ENCODE peak calls at places on chromosomes 12 and 14, in eight cellular contexts. B is effector memory CD8-positive, alpha-beta T cell; E is HS-5; I is stimulated activated CD4-positive, alpha-beta T cell treated with anti-CD3 and anti-CD28 coated beads, Interleukin-1b, Interleukin-23, amount 100 ng/mL, for 1 hour; P is kidney glomerular epithelial cell; O is EL; G is osteoblast; T is central memory CD4-positive, alpha-beta T cell. Q is an unnamed sample.

GRCh38 chr14:81247271-81247766 is 26.6 kb upstream of the GTF2A1 start:
- DNase-seq in B (no peak), E (no peak), I (no peak), P (no peak), O (peak), G (no peak), T (no peak), Q (peak)

GRCh38 chr12:80269953-80270552 is 170.7 kb downstream of the OTOGL start:
- DNase-seq in B (no peak), E (peak), I (no peak), P (peak), O (peak), G (no peak), T (no peak), Q (peak)

GRCh38 chr12:7142057-7142644 is 12.0 kb downstream of the CLSTN3 start:
- DNase-seq in B (peak), E (peak), I (peak), P (peak), O (peak), G (peak), T (peak), Q (peak)

GRCh38 chr14:76780875-76781647 is 19.8 kb downstream of the VASH1 start:
- DNase-seq in B (no peak), E (no peak), I (no peak), P (no peak), O (no peak), G (peak), T (no peak), Q (no peak)

GRCh38 chr12:113479578-113480335 is 8.1 kb upstream of the LHX5 start:
- DNase-seq in B (no peak), E (no peak), I (peak), P (peak), O (peak), G (peak), T (peak), Q (peak)

GRCh38 chr14:42174357-42174756 is 567.7 kb downstream of the LRFN5 start:
- DNase-seq in B (no peak), E (no peak), I (no peak), P (no peak), O (no peak), G (no peak), T (no peak), Q (no peak)

GRCh38 chr12:120422892-120423456 is 14.9 kb upstream of the COX6A1 start:
- DNase-seq in B (no peak), E (no peak), I (no peak), P (no peak), O (no peak), G (no peak), T (no peak), Q (no peak)

GRCh38 chr12:26359576-26359975 is 164.2 kb downstream of the SSPN start:
- DNase-seq in B (no peak), E (no peak), I (no peak), P (no peak), O (no peak), G (no peak), T (no peak), Q (no peak)

GRCh38 chr14:39310071-39310470 is 76.4 kb downstream of the MIA2 start:
- DNase-seq in B (no peak), E (no peak), I (no peak), P (no peak), O (no peak), G (no peak), T (no peak), Q (no peak)

GRCh38 chr12:4987076-4987775 is 56.5 kb upstream of the KCNA5 start:
- DNase-seq in B (no peak), E (no peak), I (no peak), P (no peak), O (no peak), G (no peak), T (no peak), Q (no peak)

GRCh38 chr12:73308747-73309146 is 1036.6 kb downstream of the TRHDE start:
- DNase-seq in B (no peak), E (peak), I (no peak), P (no peak), O (no peak), G (no peak), T (no peak), Q (peak)

GRCh38 chr14:99188721-99189120 is 83.3 kb downstream of the BCL11B start:
- DNase-seq in B (peak), E (no peak), I (no peak), P (no peak), O (no peak), G (no peak), T (peak), Q (no peak)

GRCh38 chr12:117069926-117070900 is 29.0 kb downstream of the TESC start:
- DNase-seq in B (no peak), E (no peak), I (no peak), P (no peak), O (no peak), G (no peak), T (no peak), Q (no peak)

GRCh38 chr12:113214938-113215400 is 6.3 kb upstream of the TPCN1 start:
- DNase-seq in B (no peak), E (peak), I (no peak), P (peak), O (peak), G (peak), T (no peak), Q (peak)

GRCh38 chr14:102516531-102517411 is 7.2 kb upstream of the ANKRD9 start:
- DNase-seq in B (peak), E (no peak), I (peak), P (no peak), O (peak), G (peak), T (peak), Q (peak)

GRCh38 chr14:106422066-106422465 is 895.7 kb downstream of the TMEM121 start:
- DNase-seq in B (no peak), E (no peak), I (no peak), P (no peak), O (no peak), G (no peak), T (no peak), Q (no peak)

GRCh38 chr12:123799227-123799626 is 37.1 kb downstream of the DNAH10 start:
- DNase-seq in B (no peak), E (no peak), I (no peak), P (no peak), O (no peak), G (no peak), T (no peak), Q (no peak)

GRCh38 chr14:58066115-58066514 is 85.9 kb downstream of the ARMH4 start:
- DNase-seq in B (no peak), E (no peak), I (no peak), P (no peak), O (no peak), G (no peak), T (no peak), Q (no peak)

GRCh38 chr12:40192704-40193255 is 32.0 kb upstream of the LRRK2 start:
- DNase-seq in B (no peak), E (no peak), I (no peak), P (no peak), O (no peak), G (no peak), T (peak), Q (no peak)

GRCh38 chr12:115873416-115874082 is 403.9 kb downstream of the MED13L start:
- DNase-seq in B (no peak), E (no peak), I (no peak), P (no peak), O (no peak), G (no peak), T (no peak), Q (no peak)

GRCh38 chr12:20946732-20947131 is 136.2 kb downstream of the SLCO1B3 start:
- DNase-seq in B (no peak), E (peak), I (no peak), P (no peak), O (peak), G (no peak), T (no peak), Q (peak)

GRCh38 chr12:106417926-106418910 is 60.7 kb downstream of the POLR3B start:
- DNase-seq in B (no peak), E (peak), I (no peak), P (peak), O (peak), G (peak), T (no peak), Q (peak)

GRCh38 chr14:94987409-94987808 is 169.9 kb downstream of the DICER1 start:
- DNase-seq in B (no peak), E (no peak), I (no peak), P (no peak), O (no peak), G (no peak), T (no peak), Q (no peak)

GRCh38 chr14:91899213-91899612 is 31.9 kb upstream of the TC2N start:
- DNase-seq in B (no peak), E (no peak), I (no peak), P (no peak), O (no peak), G (no peak), T (no peak), Q (no peak)

GRCh38 chr12:98870521-98870920 is 225.4 kb downstream of the APAF1 start:
- DNase-seq in B (no peak), E (no peak), I (no peak), P (no peak), O (no peak), G (no peak), T (no peak), Q (no peak)